ENCODE peak calls at places on chromosomes 11 and 22, in four cellular contexts. One of them, this sample, is unnamed.

GRCh38 chr11:45238724-45239123 is 47.4 kb downstream of the SYT13 start:
- DNase-seq in CD4-positive, CD25-positive, alpha-beta regulatory T cell: no peak
- DNase-seq in amygdala: no peak
- DNase-seq in GM23338: no peak
- DNase-seq in this sample: no peak

GRCh38 chr22:27252282-27253049 is 549.1 kb downstream of the MN1 start:
- DNase-seq in CD4-positive, CD25-positive, alpha-beta regulatory T cell: no peak
- DNase-seq in amygdala: no peak
- DNase-seq in GM23338: no peak
- DNase-seq in this sample: no peak

GRCh38 chr11:74325649-74326645 is 14.5 kb upstream of the P4HA3 start:
- DNase-seq in CD4-positive, CD25-positive, alpha-beta regulatory T cell: no peak
- DNase-seq in amygdala: peak
- DNase-seq in GM23338: no peak
- DNase-seq in this sample: no peak

GRCh38 chr11:66371627-66372415 is at the start of gene SLC29A2:
- DNase-seq in CD4-positive, CD25-positive, alpha-beta regulatory T cell: peak
- DNase-seq in amygdala: no peak
- DNase-seq in GM23338: peak
- DNase-seq in this sample: peak

GRCh38 chr11:128508785-128509518 is 78.4 kb downstream of the ETS1 start:
- DNase-seq in CD4-positive, CD25-positive, alpha-beta regulatory T cell: no peak
- DNase-seq in amygdala: no peak
- DNase-seq in GM23338: no peak
- DNase-seq in this sample: no peak

GRCh38 chr11:114738954-114739353 is 60.6 kb downstream of the NXPE2 start:
- DNase-seq in CD4-positive, CD25-positive, alpha-beta regulatory T cell: peak
- DNase-seq in amygdala: no peak
- DNase-seq in GM23338: peak
- DNase-seq in this sample: peak

GRCh38 chr11:20584093-20584774 is 15.2 kb upstream of the SLC6A5 start:
- DNase-seq in CD4-positive, CD25-positive, alpha-beta regulatory T cell: no peak
- DNase-seq in amygdala: no peak
- DNase-seq in GM23338: no peak
- DNase-seq in this sample: no peak

GRCh38 chr22:29000225-29000556 is 61.4 kb downstream of the C22orf31 start:
- DNase-seq in CD4-positive, CD25-positive, alpha-beta regulatory T cell: no peak
- DNase-seq in amygdala: no peak
- DNase-seq in GM23338: peak
- DNase-seq in this sample: no peak

GRCh38 chr22:37563153-37564081 is 3.1 kb downstream of the CDC42EP1 start:
- DNase-seq in CD4-positive, CD25-positive, alpha-beta regulatory T cell: no peak
- DNase-seq in amygdala: peak
- DNase-seq in GM23338: peak
- DNase-seq in this sample: no peak

GRCh38 chr11:4022669-4023068 is 71.9 kb upstream of the RRM1 start:
- DNase-seq in CD4-positive, CD25-positive, alpha-beta regulatory T cell: no peak
- DNase-seq in amygdala: no peak
- DNase-seq in GM23338: no peak
- DNase-seq in this sample: no peak

GRCh38 chr11:111623527-111624030 is 21.3 kb downstream of the SIK2 start:
- DNase-seq in CD4-positive, CD25-positive, alpha-beta regulatory T cell: no peak
- DNase-seq in amygdala: no peak
- DNase-seq in GM23338: no peak
- DNase-seq in this sample: no peak

GRCh38 chr11:62665630-62666258 is 632 bp downstream of the CSKMT start:
- DNase-seq in CD4-positive, CD25-positive, alpha-beta regulatory T cell: peak
- DNase-seq in amygdala: no peak
- DNase-seq in GM23338: peak
- DNase-seq in this sample: peak

GRCh38 chr22:26975381-26975780 is 318.0 kb downstream of the MIAT start:
- DNase-seq in CD4-positive, CD25-positive, alpha-beta regulatory T cell: no peak
- DNase-seq in amygdala: no peak
- DNase-seq in GM23338: no peak
- DNase-seq in this sample: no peak

GRCh38 chr11:108873305-108873704 is 208.4 kb downstream of the DDX10 start:
- DNase-seq in CD4-positive, CD25-positive, alpha-beta regulatory T cell: no peak
- DNase-seq in amygdala: no peak
- DNase-seq in GM23338: no peak
- DNase-seq in this sample: no peak

GRCh38 chr11:134242376-134242775 is 10.8 kb downstream of the THYN1 start:
- DNase-seq in CD4-positive, CD25-positive, alpha-beta regulatory T cell: no peak
- DNase-seq in amygdala: no peak
- DNase-seq in GM23338: no peak
- DNase-seq in this sample: no peak

GRCh38 chr22:42856179-42856864 is 751 bp downstream of the ARFGAP3 start:
- DNase-seq in CD4-positive, CD25-positive, alpha-beta regulatory T cell: peak
- DNase-seq in amygdala: no peak
- DNase-seq in GM23338: peak
- DNase-seq in this sample: no peak

GRCh38 chr22:48318575-48319320 is 1508.9 kb downstream of the BRD1 start:
- DNase-seq in CD4-positive, CD25-positive, alpha-beta regulatory T cell: no peak
- DNase-seq in amygdala: no peak
- DNase-seq in GM23338: no peak
- DNase-seq in this sample: no peak

GRCh38 chr11:892106-892505 is 18.5 kb downstream of the CHID1 start:
- DNase-seq in CD4-positive, CD25-positive, alpha-beta regulatory T cell: no peak
- DNase-seq in amygdala: no peak
- DNase-seq in GM23338: peak
- DNase-seq in this sample: no peak

GRCh38 chr11:26823963-26824362 is 102.1 kb upstream of the SLC5A12 start:
- DNase-seq in CD4-positive, CD25-positive, alpha-beta regulatory T cell: no peak
- DNase-seq in amygdala: no peak
- DNase-seq in GM23338: no peak
- DNase-seq in this sample: no peak

GRCh38 chr11:62353841-62354240 is 16.6 kb downstream of the ASRGL1 start:
- DNase-seq in CD4-positive, CD25-positive, alpha-beta regulatory T cell: no peak
- DNase-seq in amygdala: no peak
- DNase-seq in GM23338: no peak
- DNase-seq in this sample: no peak

GRCh38 chr22:35072939-35073338 is 7.0 kb downstream of the ISX start:
- DNase-seq in CD4-positive, CD25-positive, alpha-beta regulatory T cell: no peak
- DNase-seq in amygdala: no peak
- DNase-seq in GM23338: no peak
- DNase-seq in this sample: no peak

This sample was measured in KG1.